ENCODE peak calls at places on chromosomes 2 and 18, in four cellular contexts. One of them, this sample, is unnamed.

GRCh38 chr18:25169701-25170100 is 182.3 kb downstream of the ZNF521 start:
- DNase-seq in brain microvascular endothelial cell: no peak
- DNase-seq in GM12865: no peak
- DNase-seq in coronary artery: no peak
- DNase-seq in this sample: no peak

GRCh38 chr2:48377646-48378045 is 152.3 kb upstream of the STON1 start:
- DNase-seq in brain microvascular endothelial cell: no peak
- DNase-seq in GM12865: no peak
- DNase-seq in coronary artery: no peak
- DNase-seq in this sample: no peak

GRCh38 chr2:29068513-29068912 is 5.8 kb downstream of the PCARE start:
- DNase-seq in brain microvascular endothelial cell: no peak
- DNase-seq in GM12865: no peak
- DNase-seq in coronary artery: no peak
- DNase-seq in this sample: peak

GRCh38 chr2:127674241-127675209 is 805 bp downstream of the LIMS2 start:
- DNase-seq in brain microvascular endothelial cell: no peak
- DNase-seq in GM12865: no peak
- DNase-seq in coronary artery: peak
- DNase-seq in this sample: no peak

GRCh38 chr2:96144481-96145027 is 686 bp downstream of the DUSP2 start:
- DNase-seq in brain microvascular endothelial cell: peak
- DNase-seq in GM12865: peak
- DNase-seq in coronary artery: no peak
- DNase-seq in this sample: no peak

GRCh38 chr2:190121971-190122370 is 59.4 kb upstream of the MSTN start:
- DNase-seq in brain microvascular endothelial cell: peak
- DNase-seq in GM12865: peak
- DNase-seq in coronary artery: no peak
- DNase-seq in this sample: no peak

GRCh38 chr2:240920783-240921231 is 14.7 kb downstream of the CROCC2 start:
- DNase-seq in brain microvascular endothelial cell: no peak
- DNase-seq in GM12865: no peak
- DNase-seq in coronary artery: no peak
- DNase-seq in this sample: peak

GRCh38 chr18:73661457-73661856 is 486.2 kb downstream of the FBXO15 start:
- DNase-seq in brain microvascular endothelial cell: no peak
- DNase-seq in GM12865: no peak
- DNase-seq in coronary artery: no peak
- DNase-seq in this sample: no peak

GRCh38 chr18:30486856-30487255 is 555.7 kb downstream of the DSC3 start:
- DNase-seq in brain microvascular endothelial cell: no peak
- DNase-seq in GM12865: no peak
- DNase-seq in coronary artery: no peak
- DNase-seq in this sample: no peak

GRCh38 chr18:72811047-72811446 is 56.7 kb downstream of the NETO1 start:
- DNase-seq in brain microvascular endothelial cell: no peak
- DNase-seq in GM12865: no peak
- DNase-seq in coronary artery: no peak
- DNase-seq in this sample: no peak

GRCh38 chr2:178882666-178883440 is 75.6 kb upstream of the TTN start:
- DNase-seq in brain microvascular endothelial cell: peak
- DNase-seq in GM12865: no peak
- DNase-seq in coronary artery: no peak
- DNase-seq in this sample: no peak

GRCh38 chr18:48949051-48949605 is 1.6 kb downstream of the SMAD7 start:
- DNase-seq in brain microvascular endothelial cell: no peak
- DNase-seq in GM12865: peak
- DNase-seq in coronary artery: peak
- DNase-seq in this sample: no peak

GRCh38 chr2:160680974-160681373 is 187.4 kb upstream of the RBMS1 start:
- DNase-seq in brain microvascular endothelial cell: no peak
- DNase-seq in GM12865: no peak
- DNase-seq in coronary artery: no peak
- DNase-seq in this sample: no peak

GRCh38 chr2:160125828-160126227 is 63.4 kb upstream of the PLA2R1 start:
- DNase-seq in brain microvascular endothelial cell: no peak
- DNase-seq in GM12865: no peak
- DNase-seq in coronary artery: no peak
- DNase-seq in this sample: no peak

GRCh38 chr2:46073540-46074018 is 223.6 kb upstream of the EPAS1 start:
- DNase-seq in brain microvascular endothelial cell: peak
- DNase-seq in GM12865: no peak
- DNase-seq in coronary artery: no peak
- DNase-seq in this sample: no peak

GRCh38 chr2:105820691-105821090 is 76.0 kb downstream of the NCK2 start:
- DNase-seq in brain microvascular endothelial cell: no peak
- DNase-seq in GM12865: no peak
- DNase-seq in coronary artery: no peak
- DNase-seq in this sample: no peak

GRCh38 chr18:70075906-70076305 is 128.2 kb upstream of the CD226 start:
- DNase-seq in brain microvascular endothelial cell: no peak
- DNase-seq in GM12865: no peak
- DNase-seq in coronary artery: no peak
- DNase-seq in this sample: no peak

GRCh38 chr2:125172181-125172580 is 1147.1 kb downstream of the CNTNAP5 start:
- DNase-seq in brain microvascular endothelial cell: no peak
- DNase-seq in GM12865: no peak
- DNase-seq in coronary artery: no peak
- DNase-seq in this sample: no peak

GRCh38 chr2:77831878-77832277 is 309.7 kb upstream of the LRRTM4 start:
- DNase-seq in brain microvascular endothelial cell: no peak
- DNase-seq in GM12865: no peak
- DNase-seq in coronary artery: no peak
- DNase-seq in this sample: no peak

GRCh38 chr2:127607399-127607908 is 38.5 kb upstream of the GPR17 start:
- DNase-seq in brain microvascular endothelial cell: no peak
- DNase-seq in GM12865: no peak
- DNase-seq in coronary artery: peak
- DNase-seq in this sample: peak

GRCh38 chr18:27967938-27968803 is 208.8 kb downstream of the CDH2 start:
- DNase-seq in brain microvascular endothelial cell: no peak
- DNase-seq in GM12865: no peak
- DNase-seq in coronary artery: no peak
- DNase-seq in this sample: no peak

GRCh38 chr18:23859466-23860352 is 154.8 kb upstream of the TTC39C start:
- DNase-seq in brain microvascular endothelial cell: no peak
- DNase-seq in GM12865: no peak
- DNase-seq in coronary artery: no peak
- DNase-seq in this sample: no peak

GRCh38 chr2:240365971-240366471 is 69.4 kb upstream of the GPC1 start:
- DNase-seq in brain microvascular endothelial cell: no peak
- DNase-seq in GM12865: no peak
- DNase-seq in coronary artery: no peak
- DNase-seq in this sample: no peak

GRCh38 chr18:65788373-65788772 is 37.6 kb downstream of the CDH7 start:
- DNase-seq in brain microvascular endothelial cell: no peak
- DNase-seq in GM12865: no peak
- DNase-seq in coronary artery: no peak
- DNase-seq in this sample: no peak
- TF ChIP-seq CTCF in brain microvascular endothelial cell: no peak
- TF ChIP-seq CTCF in GM12865: no peak
- TF ChIP-seq CTCF in coronary artery: no peak
- TF ChIP-seq CTCF in this sample: no peak

DNA sequence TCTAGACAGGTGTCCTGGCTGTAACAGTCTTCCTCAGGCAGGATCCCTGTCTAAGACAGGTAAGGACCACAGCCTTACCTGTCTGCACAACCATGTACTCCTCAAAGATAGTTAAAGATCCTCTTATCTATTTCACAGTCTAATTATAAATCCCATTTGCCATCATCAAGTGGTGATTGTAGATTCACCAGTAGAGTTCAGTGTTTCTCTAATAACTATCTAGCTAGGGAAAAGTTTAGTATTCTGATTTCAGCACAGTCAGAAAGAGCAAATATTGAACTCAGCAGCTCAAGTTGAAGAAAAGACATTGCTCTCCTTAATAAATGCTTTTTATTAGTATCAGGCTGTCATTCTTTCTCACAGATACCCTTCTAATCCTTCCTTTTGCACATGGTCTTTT is 1305.5 kb upstream of the NXPH2 start:
- DNase-seq in brain microvascular endothelial cell: no peak
- DNase-seq in GM12865: no peak
- DNase-seq in coronary artery: no peak
- DNase-seq in this sample: no peak
- TF ChIP-seq CTCF in brain microvascular endothelial cell: peak
- TF ChIP-seq CTCF in GM12865: no peak
- TF ChIP-seq CTCF in coronary artery: no peak
- TF ChIP-seq CTCF in this sample: peak

DNA sequence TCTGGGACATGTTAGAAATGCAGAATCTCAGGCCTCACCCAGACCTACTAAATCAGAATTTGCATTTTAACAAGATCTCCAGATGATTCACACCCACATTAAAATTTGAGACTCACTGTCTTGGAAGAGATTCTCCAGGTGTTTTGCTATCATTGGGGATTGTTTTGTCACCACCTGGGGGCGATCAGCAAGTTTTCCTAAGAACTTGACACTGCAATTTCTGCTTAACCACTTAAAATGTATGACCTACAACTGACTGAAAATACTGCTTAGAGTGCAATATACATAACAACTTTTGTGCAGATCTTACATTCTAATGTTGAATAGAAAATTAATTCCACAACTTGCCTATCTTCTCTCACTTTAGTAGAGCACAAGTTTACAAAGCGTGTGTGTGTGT is 18.9 kb upstream of the ITGA4 start:
- DNase-seq in brain microvascular endothelial cell: no peak
- DNase-seq in GM12865: peak
- DNase-seq in coronary artery: no peak
- DNase-seq in this sample: no peak
- TF ChIP-seq CTCF in brain microvascular endothelial cell: peak
- TF ChIP-seq CTCF in GM12865: no peak
- TF ChIP-seq CTCF in coronary artery: no peak
- TF ChIP-seq CTCF in this sample: peak

DNA sequence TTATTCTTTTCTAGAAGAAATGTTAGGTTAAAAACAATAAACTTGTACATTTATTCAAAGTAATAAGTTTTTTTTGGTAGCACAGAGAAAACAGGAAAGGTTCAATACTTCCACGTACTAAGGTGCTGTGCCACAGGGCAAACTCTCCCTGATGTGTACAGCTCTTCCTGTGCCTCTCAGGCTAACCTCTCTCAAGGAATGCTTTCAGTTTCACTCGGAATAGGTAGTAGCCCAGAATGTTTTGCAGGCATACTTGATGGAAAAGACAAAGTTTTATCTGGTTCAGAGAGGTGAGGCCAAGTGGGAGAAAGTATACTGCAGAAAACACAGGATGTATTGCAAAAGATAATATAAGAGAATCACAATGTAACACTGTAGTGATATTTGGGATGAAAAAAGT is 171.0 kb upstream of the ZFP36L2 start:
- DNase-seq in brain microvascular endothelial cell: no peak
- DNase-seq in GM12865: no peak
- DNase-seq in coronary artery: no peak
- DNase-seq in this sample: no peak
- TF ChIP-seq CTCF in brain microvascular endothelial cell: no peak
- TF ChIP-seq CTCF in GM12865: no peak
- TF ChIP-seq CTCF in coronary artery: no peak
- TF ChIP-seq CTCF in this sample: no peak